ENCODE peak calls at places on chromosomes 6 and 20, in nine cellular contexts. J, A, S, U, N, Q, X, W and K are unnamed samples.

GRCh38 chr6:152585236-152585635 is 51.9 kb downstream of the SYNE1 start:
- DNase-seq in J (no peak), A (no peak), S (no peak), U (no peak), N (no peak), Q (no peak), X (no peak), W (no peak), K (no peak)

GRCh38 chr20:63858393-63859165 is 2.7 kb upstream of the ABHD16B start:
- DNase-seq in J (peak), A (no peak), S (no peak), U (peak), N (no peak), Q (no peak), X (peak), W (peak), K (no peak)

GRCh38 chr6:117677553-117678131 is 2.4 kb downstream of the NUS1 start:
- DNase-seq in J (peak), A (no peak), S (no peak), U (no peak), N (no peak), Q (no peak), X (no peak), W (no peak), K (no peak)

GRCh38 chr6:161038229-161039003 is 46.8 kb downstream of the MAP3K4 start:
- DNase-seq in J (peak), A (no peak), S (peak), U (no peak), N (no peak), Q (no peak), X (no peak), W (no peak), K (no peak)

GRCh38 chr6:107820571-107821261 is 3.4 kb downstream of the SCML4 start:
- DNase-seq in J (peak), A (no peak), S (no peak), U (peak), N (no peak), Q (peak), X (no peak), W (no peak), K (no peak)

GRCh38 chr6:79872986-79873385 is 74.4 kb downstream of the ELOVL4 start:
- DNase-seq in J (peak), A (no peak), S (no peak), U (no peak), N (no peak), Q (no peak), X (no peak), W (no peak), K (no peak)

GRCh38 chr20:8156603-8157079 is 24.6 kb downstream of the PLCB1 start:
- DNase-seq in J (peak), A (no peak), S (no peak), U (peak), N (no peak), Q (peak), X (no peak), W (no peak), K (no peak)

GRCh38 chr6:10219510-10219909 is 195.4 kb downstream of the TFAP2A start:
- DNase-seq in J (no peak), A (no peak), S (no peak), U (no peak), N (no peak), Q (no peak), X (no peak), W (no peak), K (no peak)

GRCh38 chr6:29079203-29079602 is 7.9 kb downstream of the OR2B3 start:
- DNase-seq in J (no peak), A (no peak), S (no peak), U (no peak), N (no peak), Q (no peak), X (no peak), W (no peak), K (no peak)

GRCh38 chr20:63337786-63338420 is 23.2 kb downstream of the CHRNA4 start:
- DNase-seq in J (no peak), A (no peak), S (no peak), U (no peak), N (no peak), Q (no peak), X (no peak), W (no peak), K (no peak)

GRCh38 chr20:1792274-1792673 is 102.9 kb upstream of the SIRPA start:
- DNase-seq in J (peak), A (no peak), S (no peak), U (no peak), N (no peak), Q (no peak), X (no peak), W (no peak), K (no peak)

GRCh38 chr6:109183109-109183508 is 87.8 kb downstream of the CEP57L1 start:
- DNase-seq in J (no peak), A (no peak), S (no peak), U (peak), N (no peak), Q (no peak), X (no peak), W (no peak), K (no peak)